ENCODE peak calls at places on chromosomes 5 and 9, in ten cellular contexts. One of them, this sample, is unnamed.

GRCh38 chr5:37738865-37739488 is 100.9 kb downstream of the GDNF start:
- DNase-seq in fibroblast of lung: no peak
- DNase-seq in astrocyte of the spinal cord: no peak
- DNase-seq in suprapubic skin: no peak
- DNase-seq in psoas muscle: no peak
- DNase-seq in heart right ventricle: no peak
- DNase-seq in transverse colon: no peak
- DNase-seq in GM10248: no peak
- DNase-seq in esophagus squamous epithelium: no peak
- DNase-seq in neural crest cell: no peak
- DNase-seq in this sample: no peak

GRCh38 chr5:158140120-158140778 is 281.3 kb upstream of the CLINT1 start:
- DNase-seq in fibroblast of lung: peak; percentile 34
- DNase-seq in astrocyte of the spinal cord: no peak
- DNase-seq in suprapubic skin: no peak
- DNase-seq in psoas muscle: peak; percentile 24
- DNase-seq in heart right ventricle: peak; percentile 37
- DNase-seq in transverse colon: no peak
- DNase-seq in GM10248: no peak
- DNase-seq in esophagus squamous epithelium: no peak
- DNase-seq in neural crest cell: no peak
- DNase-seq in this sample: peak; percentile 35

GRCh38 chr5:52870448-52870847 is 82.7 kb downstream of the ITGA1 start:
- DNase-seq in fibroblast of lung: peak; percentile 35
- DNase-seq in astrocyte of the spinal cord: no peak
- DNase-seq in suprapubic skin: no peak
- DNase-seq in psoas muscle: peak; percentile 13
- DNase-seq in heart right ventricle: peak; percentile 30
- DNase-seq in transverse colon: no peak
- DNase-seq in GM10248: no peak
- DNase-seq in esophagus squamous epithelium: no peak
- DNase-seq in neural crest cell: peak; percentile 6
- DNase-seq in this sample: no peak

GRCh38 chr5:10635257-10635860 is 71.5 kb downstream of the ANKRD33B start:
- DNase-seq in fibroblast of lung: peak; percentile 43
- DNase-seq in astrocyte of the spinal cord: peak; percentile 67
- DNase-seq in suprapubic skin: peak; percentile 58
- DNase-seq in psoas muscle: no peak
- DNase-seq in heart right ventricle: no peak
- DNase-seq in transverse colon: no peak
- DNase-seq in GM10248: peak; percentile 85
- DNase-seq in esophagus squamous epithelium: no peak
- DNase-seq in neural crest cell: no peak
- DNase-seq in this sample: peak; percentile 18

GRCh38 chr5:142816577-142816976 is 46.4 kb downstream of the ARHGAP26 start:
- DNase-seq in fibroblast of lung: peak; percentile 30
- DNase-seq in astrocyte of the spinal cord: peak; percentile 60
- DNase-seq in suprapubic skin: no peak
- DNase-seq in psoas muscle: peak; percentile 48
- DNase-seq in heart right ventricle: peak; percentile 56
- DNase-seq in transverse colon: peak; percentile 66
- DNase-seq in GM10248: no peak
- DNase-seq in esophagus squamous epithelium: no peak
- DNase-seq in neural crest cell: no peak
- DNase-seq in this sample: peak; percentile 17

GRCh38 chr9:131410051-131410491 is 16.2 kb downstream of the PRRC2B start:
- DNase-seq in fibroblast of lung: peak; percentile 72
- DNase-seq in astrocyte of the spinal cord: peak; percentile 46
- DNase-seq in suprapubic skin: no peak
- DNase-seq in psoas muscle: no peak
- DNase-seq in heart right ventricle: no peak
- DNase-seq in transverse colon: no peak
- DNase-seq in GM10248: no peak
- DNase-seq in esophagus squamous epithelium: no peak
- DNase-seq in neural crest cell: no peak
- DNase-seq in this sample: peak; percentile 32

GRCh38 chr9:138082918-138083636 is 205.5 kb downstream of the CACNA1B start:
- DNase-seq in fibroblast of lung: no peak
- DNase-seq in astrocyte of the spinal cord: no peak
- DNase-seq in suprapubic skin: no peak
- DNase-seq in psoas muscle: no peak
- DNase-seq in heart right ventricle: no peak
- DNase-seq in transverse colon: no peak
- DNase-seq in GM10248: no peak
- DNase-seq in esophagus squamous epithelium: no peak
- DNase-seq in neural crest cell: no peak
- DNase-seq in this sample: no peak

GRCh38 chr5:169745441-169746146 is 108.5 kb downstream of the DOCK2 start:
- DNase-seq in fibroblast of lung: peak; percentile 34
- DNase-seq in astrocyte of the spinal cord: peak; percentile 68
- DNase-seq in suprapubic skin: no peak
- DNase-seq in psoas muscle: no peak
- DNase-seq in heart right ventricle: no peak
- DNase-seq in transverse colon: no peak
- DNase-seq in GM10248: no peak
- DNase-seq in esophagus squamous epithelium: no peak
- DNase-seq in neural crest cell: no peak
- DNase-seq in this sample: peak; percentile 70

GRCh38 chr5:59272744-59273427 is 620.6 kb downstream of the PDE4D start:
- DNase-seq in fibroblast of lung: no peak
- DNase-seq in astrocyte of the spinal cord: no peak
- DNase-seq in suprapubic skin: no peak
- DNase-seq in psoas muscle: no peak
- DNase-seq in heart right ventricle: no peak
- DNase-seq in transverse colon: no peak
- DNase-seq in GM10248: no peak
- DNase-seq in esophagus squamous epithelium: no peak
- DNase-seq in neural crest cell: no peak
- DNase-seq in this sample: no peak

GRCh38 chr5:15516486-15516885 is 16.5 kb downstream of the FBXL7 start:
- DNase-seq in fibroblast of lung: no peak
- DNase-seq in astrocyte of the spinal cord: no peak
- DNase-seq in suprapubic skin: no peak
- DNase-seq in psoas muscle: no peak
- DNase-seq in heart right ventricle: no peak
- DNase-seq in transverse colon: no peak
- DNase-seq in GM10248: no peak
- DNase-seq in esophagus squamous epithelium: no peak
- DNase-seq in neural crest cell: no peak
- DNase-seq in this sample: no peak

GRCh38 chr9:80994892-80995291 is 694.5 kb downstream of the TLE1 start:
- DNase-seq in fibroblast of lung: peak; percentile 12
- DNase-seq in astrocyte of the spinal cord: peak; percentile 29
- DNase-seq in suprapubic skin: no peak
- DNase-seq in psoas muscle: no peak
- DNase-seq in heart right ventricle: no peak
- DNase-seq in transverse colon: no peak
- DNase-seq in GM10248: no peak
- DNase-seq in esophagus squamous epithelium: no peak
- DNase-seq in neural crest cell: no peak
- DNase-seq in this sample: peak; percentile 16

GRCh38 chr9:125511780-125512179 is 195.2 kb downstream of the MAPKAP1 start:
- DNase-seq in fibroblast of lung: no peak
- DNase-seq in astrocyte of the spinal cord: no peak
- DNase-seq in suprapubic skin: no peak
- DNase-seq in psoas muscle: no peak
- DNase-seq in heart right ventricle: no peak
- DNase-seq in transverse colon: no peak
- DNase-seq in GM10248: no peak
- DNase-seq in esophagus squamous epithelium: no peak
- DNase-seq in neural crest cell: no peak
- DNase-seq in this sample: no peak

GRCh38 chr9:86997158-86997557 is 49.9 kb upstream of the GAS1 start:
- DNase-seq in fibroblast of lung: no peak
- DNase-seq in astrocyte of the spinal cord: no peak
- DNase-seq in suprapubic skin: no peak
- DNase-seq in psoas muscle: no peak
- DNase-seq in heart right ventricle: no peak
- DNase-seq in transverse colon: no peak
- DNase-seq in GM10248: no peak
- DNase-seq in esophagus squamous epithelium: no peak
- DNase-seq in neural crest cell: no peak
- DNase-seq in this sample: no peak

GRCh38 chr5:39158127-39158593 is 61.2 kb downstream of the FYB1 start:
- DNase-seq in fibroblast of lung: no peak
- DNase-seq in astrocyte of the spinal cord: no peak
- DNase-seq in suprapubic skin: no peak
- DNase-seq in psoas muscle: peak; percentile 23
- DNase-seq in heart right ventricle: no peak
- DNase-seq in transverse colon: no peak
- DNase-seq in GM10248: no peak
- DNase-seq in esophagus squamous epithelium: no peak
- DNase-seq in neural crest cell: no peak
- DNase-seq in this sample: peak; percentile 60

GRCh38 chr9:130866474-130866965 is 30.1 kb downstream of the QRFP start:
- DNase-seq in fibroblast of lung: peak; percentile 91
- DNase-seq in astrocyte of the spinal cord: peak; percentile 87
- DNase-seq in suprapubic skin: no peak
- DNase-seq in psoas muscle: peak; percentile 59
- DNase-seq in heart right ventricle: peak; percentile 75
- DNase-seq in transverse colon: peak; percentile 86
- DNase-seq in GM10248: peak; percentile 43
- DNase-seq in esophagus squamous epithelium: no peak
- DNase-seq in neural crest cell: peak; percentile 86
- DNase-seq in this sample: peak; percentile 89

GRCh38 chr5:139733289-139733688 is 62.3 kb upstream of the PSD2 start:
- DNase-seq in fibroblast of lung: no peak
- DNase-seq in astrocyte of the spinal cord: no peak
- DNase-seq in suprapubic skin: no peak
- DNase-seq in psoas muscle: no peak
- DNase-seq in heart right ventricle: no peak
- DNase-seq in transverse colon: no peak
- DNase-seq in GM10248: no peak
- DNase-seq in esophagus squamous epithelium: no peak
- DNase-seq in neural crest cell: no peak
- DNase-seq in this sample: no peak

GRCh38 chr9:112699230-112699629 is 18.7 kb downstream of the INIP start:
- DNase-seq in fibroblast of lung: no peak
- DNase-seq in astrocyte of the spinal cord: no peak
- DNase-seq in suprapubic skin: no peak
- DNase-seq in psoas muscle: no peak
- DNase-seq in heart right ventricle: no peak
- DNase-seq in transverse colon: no peak
- DNase-seq in GM10248: peak; percentile 22
- DNase-seq in esophagus squamous epithelium: no peak
- DNase-seq in neural crest cell: no peak
- DNase-seq in this sample: no peak

GRCh38 chr9:133437753-133438531 is 15.8 kb downstream of the ADAMTS13 start:
- DNase-seq in fibroblast of lung: no peak
- DNase-seq in astrocyte of the spinal cord: no peak
- DNase-seq in suprapubic skin: no peak
- DNase-seq in psoas muscle: no peak
- DNase-seq in heart right ventricle: no peak
- DNase-seq in transverse colon: no peak
- DNase-seq in GM10248: peak; percentile 69
- DNase-seq in esophagus squamous epithelium: no peak
- DNase-seq in neural crest cell: no peak
- DNase-seq in this sample: no peak
- TF ChIP-seq CTCF in fibroblast of lung: peak; percentile 23
- TF ChIP-seq CTCF in astrocyte of the spinal cord: no peak
- TF ChIP-seq CTCF in suprapubic skin: no peak
- TF ChIP-seq CTCF in psoas muscle: no peak
- TF ChIP-seq CTCF in heart right ventricle: no peak
- TF ChIP-seq CTCF in transverse colon: no peak
- TF ChIP-seq CTCF in GM10248: peak; percentile 38
- TF ChIP-seq CTCF in esophagus squamous epithelium: no peak
- TF ChIP-seq CTCF in neural crest cell: no peak
- TF ChIP-seq CTCF in this sample: peak; percentile 20

GRCh38 chr5:141245250-141245717 is at the start of gene PCDHB15:
- DNase-seq in fibroblast of lung: peak; percentile 2
- DNase-seq in astrocyte of the spinal cord: no peak
- DNase-seq in suprapubic skin: no peak
- DNase-seq in psoas muscle: no peak
- DNase-seq in heart right ventricle: peak; percentile 37
- DNase-seq in transverse colon: peak; percentile 13
- DNase-seq in GM10248: no peak
- DNase-seq in esophagus squamous epithelium: no peak
- DNase-seq in neural crest cell: peak; percentile 29
- DNase-seq in this sample: no peak

DNA sequence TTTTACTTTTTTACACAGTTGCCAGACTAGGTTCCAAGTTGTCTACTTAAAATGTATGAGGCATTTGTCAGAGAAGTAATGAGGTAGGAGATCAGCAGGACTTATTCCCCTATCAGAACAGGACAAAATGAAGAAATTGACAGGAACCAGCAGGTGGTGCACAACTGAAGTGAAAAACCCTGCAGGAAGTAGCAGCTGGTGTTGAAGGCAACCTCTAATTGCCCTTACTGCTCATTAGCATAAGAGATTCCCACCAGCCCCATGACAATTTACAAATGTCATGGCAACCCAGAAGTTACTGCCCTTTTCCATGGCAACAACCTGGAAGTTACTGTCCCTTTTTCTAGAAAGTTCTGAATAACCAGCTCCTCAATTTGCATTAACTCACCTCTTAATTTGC is 5.4 kb downstream of the PCDHB15 start:
- DNase-seq in fibroblast of lung: no peak
- DNase-seq in astrocyte of the spinal cord: no peak
- DNase-seq in suprapubic skin: no peak
- DNase-seq in psoas muscle: no peak
- DNase-seq in heart right ventricle: no peak
- DNase-seq in transverse colon: no peak
- DNase-seq in GM10248: no peak
- DNase-seq in esophagus squamous epithelium: no peak
- DNase-seq in neural crest cell: no peak
- DNase-seq in this sample: no peak
- TF ChIP-seq CTCF in fibroblast of lung: no peak
- TF ChIP-seq CTCF in astrocyte of the spinal cord: no peak
- TF ChIP-seq CTCF in suprapubic skin: no peak
- TF ChIP-seq CTCF in psoas muscle: no peak
- TF ChIP-seq CTCF in heart right ventricle: no peak
- TF ChIP-seq CTCF in transverse colon: no peak
- TF ChIP-seq CTCF in GM10248: no peak
- TF ChIP-seq CTCF in esophagus squamous epithelium: no peak
- TF ChIP-seq CTCF in neural crest cell: no peak
- TF ChIP-seq CTCF in this sample: no peak

DNA sequence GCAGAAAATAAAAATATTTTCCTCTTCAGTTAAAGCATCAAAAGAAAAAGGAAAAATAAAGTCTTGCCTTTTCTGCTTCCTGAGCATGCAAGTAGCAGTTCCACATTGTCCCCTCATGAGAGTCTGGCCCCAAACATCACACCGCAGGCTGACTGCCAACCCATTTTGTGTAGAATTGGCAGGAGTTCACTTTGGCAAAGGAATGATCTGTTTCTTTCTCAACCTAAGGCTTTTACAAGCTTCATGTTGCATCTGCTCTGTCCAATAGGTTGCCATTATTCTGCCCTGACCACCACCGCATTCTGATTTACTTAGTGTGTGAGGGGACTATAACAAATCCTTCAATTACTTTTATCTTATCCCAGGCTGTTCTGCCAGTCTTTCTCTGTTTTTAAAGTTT is 249.5 kb downstream of the ISL1 start:
- DNase-seq in fibroblast of lung: no peak
- DNase-seq in astrocyte of the spinal cord: peak; percentile 43
- DNase-seq in suprapubic skin: no peak
- DNase-seq in psoas muscle: no peak
- DNase-seq in heart right ventricle: no peak
- DNase-seq in transverse colon: no peak
- DNase-seq in GM10248: no peak
- DNase-seq in esophagus squamous epithelium: no peak
- DNase-seq in neural crest cell: no peak
- DNase-seq in this sample: peak; percentile 26
- TF ChIP-seq CTCF in fibroblast of lung: no peak
- TF ChIP-seq CTCF in astrocyte of the spinal cord: no peak
- TF ChIP-seq CTCF in suprapubic skin: no peak
- TF ChIP-seq CTCF in psoas muscle: no peak
- TF ChIP-seq CTCF in heart right ventricle: no peak
- TF ChIP-seq CTCF in transverse colon: no peak
- TF ChIP-seq CTCF in GM10248: no peak
- TF ChIP-seq CTCF in esophagus squamous epithelium: no peak
- TF ChIP-seq CTCF in neural crest cell: no peak
- TF ChIP-seq CTCF in this sample: no peak

GRCh38 chr9:69089491-69089890 is 53.9 kb downstream of the FXN start:
- DNase-seq in fibroblast of lung: no peak
- DNase-seq in astrocyte of the spinal cord: no peak
- DNase-seq in suprapubic skin: no peak
- DNase-seq in psoas muscle: no peak
- DNase-seq in heart right ventricle: no peak
- DNase-seq in transverse colon: no peak
- DNase-seq in GM10248: no peak
- DNase-seq in esophagus squamous epithelium: no peak
- DNase-seq in neural crest cell: no peak
- DNase-seq in this sample: no peak
- TF ChIP-seq CTCF in fibroblast of lung: no peak
- TF ChIP-seq CTCF in astrocyte of the spinal cord: no peak
- TF ChIP-seq CTCF in suprapubic skin: no peak
- TF ChIP-seq CTCF in psoas muscle: no peak
- TF ChIP-seq CTCF in heart right ventricle: no peak
- TF ChIP-seq CTCF in transverse colon: no peak
- TF ChIP-seq CTCF in GM10248: no peak
- TF ChIP-seq CTCF in esophagus squamous epithelium: no peak
- TF ChIP-seq CTCF in neural crest cell: no peak
- TF ChIP-seq CTCF in this sample: no peak

This sample was measured in fibroblast of the aortic adventitia.